ENCODE peak calls at places on chromosome 5, in six cellular contexts. V, P, N, B, D and S are unnamed samples.

GRCh38 chr5:83583859-83584258 is 112.3 kb downstream of the VCAN start:
- DNase-seq in V (no peak), D (no peak), N (no peak), P (no peak), B (no peak), S (no peak)

GRCh38 chr5:99928490-99928889 is 606.7 kb upstream of the FAM174A start:
- DNase-seq in B (no peak), D (no peak), V (no peak), P (no peak), N (no peak), S (no peak)

GRCh38 chr5:33539192-33539591 is 98.4 kb downstream of the TARS1 start:
- DNase-seq in B (no peak), D (no peak), P (no peak), N (peak; percentile 63), V (no peak), S (no peak)

GRCh38 chr5:175738126-175738525 is 80.3 kb downstream of the HRH2 start:
- DNase-seq in V (no peak), D (no peak), N (no peak), B (no peak), P (no peak), S (no peak)

GRCh38 chr5:179907570-179908324 is at the start of gene TBC1D9B:
- DNase-seq in P (no peak), V (peak; percentile 80), B (peak; percentile 27), N (peak; percentile 96), D (no peak), S (peak; percentile 79)

GRCh38 chr5:163595851-163596399 is 90.5 kb downstream of the MAT2B start:
- DNase-seq in B (no peak), D (no peak), N (no peak), V (no peak), P (no peak), S (no peak)

GRCh38 chr5:146338774-146339714 is at the start of gene POU4F3:
- DNase-seq in P (no peak), D (peak; percentile 68), V (no peak), B (no peak), N (peak; percentile 61), S (no peak)

GRCh38 chr5:169795311-169795710 is 158.2 kb downstream of the DOCK2 start:
- DNase-seq in D (no peak), N (no peak), V (peak; percentile 38), P (no peak), B (no peak), S (no peak)

GRCh38 chr5:113047234-113047633 is 70.6 kb downstream of the DCP2 start:
- DNase-seq in V (peak; percentile 73), P (peak; percentile 22), D (no peak), N (no peak), B (no peak), S (no peak)

GRCh38 chr5:78527054-78527884 is 121.3 kb downstream of the LHFPL2 start:
- DNase-seq in B (no peak), P (no peak), N (no peak), D (no peak), V (peak; percentile 82), S (no peak)

GRCh38 chr5:5575461-5575860 is 153.0 kb downstream of the ICE1 start:
- DNase-seq in P (no peak), N (no peak), D (no peak), B (no peak), V (no peak), S (no peak)

GRCh38 chr5:34490501-34491250 is 165.5 kb upstream of the RAI14 start:
- DNase-seq in D (no peak), P (no peak), N (no peak), B (peak; percentile 40), V (no peak), S (no peak)

GRCh38 chr5:3059488-3059887 is 308.0 kb upstream of the IRX2 start:
- DNase-seq in P (no peak), D (no peak), N (no peak), B (no peak), V (no peak), S (no peak)

GRCh38 chr5:79235222-79235577 is 731 bp upstream of the JMY start:
- DNase-seq in N (no peak), D (no peak), P (no peak), V (peak; percentile 26), B (peak; percentile 75), S (peak; percentile 18)

GRCh38 chr5:179307006-179307800 is 38.1 kb downstream of the ADAMTS2 start:
- DNase-seq in V (no peak), D (no peak), P (no peak), N (no peak), B (no peak), S (no peak)

GRCh38 chr5:134133213-134133994 is 18.9 kb downstream of the TCF7 start:
- DNase-seq in V (no peak), B (no peak), N (no peak), P (no peak), D (no peak), S (no peak)

GRCh38 chr5:155150012-155150411 is 136.5 kb downstream of the KIF4B start:
- DNase-seq in N (no peak), B (no peak), D (no peak), P (no peak), V (no peak), S (no peak)

GRCh38 chr5:134018154-134018985 is 13.6 kb upstream of the VDAC1 start:
- DNase-seq in N (no peak), D (no peak), B (peak; percentile 91), V (peak; percentile 38), P (no peak), S (no peak)

GRCh38 chr5:122942164-122942914 is 94.2 kb downstream of the PPIC start:
- DNase-seq in D (no peak), V (peak; percentile 81), P (no peak), N (no peak), B (no peak), S (no peak)

GRCh38 chr5:60883229-60883628 is 39.2 kb upstream of the ELOVL7 start:
- DNase-seq in D (no peak), P (peak; percentile 6), N (peak; percentile 22), V (peak; percentile 6), B (peak; percentile 29), S (peak; percentile 39)

DNA sequence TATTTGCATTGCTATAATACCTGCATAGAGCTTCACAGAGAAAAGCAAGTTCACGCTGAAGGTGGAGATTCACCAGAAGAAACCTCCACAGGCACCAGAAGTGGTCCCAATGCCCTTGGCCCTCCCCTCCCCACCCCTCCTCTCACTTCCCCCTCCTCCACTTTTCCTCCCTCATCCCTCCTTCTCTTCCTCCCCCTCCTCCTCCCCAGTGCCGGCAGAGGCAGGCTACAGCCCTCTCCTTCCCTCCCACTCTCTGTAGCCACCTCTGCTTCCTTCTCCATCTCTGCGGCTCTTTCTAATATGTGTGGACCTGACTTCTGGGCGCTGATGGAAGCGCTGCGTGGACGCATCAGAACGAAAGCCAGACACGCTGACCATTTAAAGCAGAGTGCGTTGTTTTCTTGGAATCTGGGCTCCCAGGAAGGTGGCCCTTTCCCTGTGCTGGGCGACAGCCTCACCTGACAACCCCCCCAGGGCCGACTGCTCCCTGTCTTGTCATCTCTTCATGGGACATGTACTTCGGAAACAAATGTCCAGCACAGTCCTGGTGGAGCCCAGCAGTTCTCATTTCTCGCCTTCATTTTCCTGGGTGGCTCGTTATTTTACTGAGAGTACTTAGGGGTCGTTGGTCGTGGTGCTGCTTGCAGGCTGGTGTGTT is 29.5 kb downstream of the NDUFS6 start:
- DNase-seq in N (no peak), B (no peak), V (no peak), D (no peak), P (no peak), S (no peak)
- TF ChIP-seq JUND in N (no peak), B (no peak), V (no peak), D (no peak), P (no peak), S (no peak)

DNA sequence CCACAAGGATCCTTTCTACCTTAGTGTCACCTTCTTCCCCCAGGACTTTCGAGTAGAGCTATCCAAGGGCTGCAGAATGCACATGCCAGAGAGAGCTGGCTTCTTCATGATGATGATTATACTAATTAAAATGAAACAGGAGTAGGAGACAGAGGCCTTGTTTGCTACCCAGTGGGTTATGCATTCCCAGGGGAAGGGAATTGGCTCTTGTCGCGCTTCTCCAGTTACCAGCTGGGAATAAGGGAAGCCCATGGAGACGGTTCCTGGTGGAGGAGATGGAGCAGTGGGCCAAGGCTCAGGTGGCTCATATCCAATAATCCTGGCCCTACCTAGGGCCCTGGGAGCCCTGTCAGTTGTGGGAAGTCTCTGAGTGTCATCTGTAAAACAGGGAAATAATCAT is 65.1 kb downstream of the WWC1 start:
- DNase-seq in P (no peak), N (no peak), V (no peak), B (no peak), D (no peak), S (no peak)
- TF ChIP-seq JUND in P (no peak), N (no peak), V (no peak), B (no peak), D (no peak), S (no peak)

DNA sequence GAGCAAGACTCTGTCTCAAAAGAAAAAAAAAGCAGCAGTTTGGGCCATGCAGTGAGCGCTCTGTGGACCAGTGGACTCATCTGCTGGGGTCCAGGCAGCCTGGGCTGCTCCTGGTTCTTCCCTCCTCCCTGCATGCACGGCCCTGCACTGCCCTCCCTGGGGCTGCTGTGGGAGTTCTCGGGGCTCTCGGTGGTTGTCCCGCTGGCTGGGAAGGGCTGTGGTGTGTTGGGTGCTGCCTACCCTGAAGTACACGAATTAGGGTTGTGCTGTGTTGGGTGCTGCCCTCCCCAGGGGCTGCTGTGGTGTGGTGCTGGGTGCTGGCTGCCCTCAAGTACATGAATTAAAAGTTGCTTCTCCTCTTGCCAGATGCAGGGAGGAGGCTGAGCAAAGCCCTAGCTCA is 18.3 kb upstream of the CLPTM1L start:
- DNase-seq in D (no peak), N (no peak), P (no peak), B (no peak), V (no peak), S (no peak)
- TF ChIP-seq JUND in D (no peak), N (no peak), P (no peak), B (no peak), V (no peak), S (no peak)

GRCh38 chr5:149895416-149896345 is 48.9 kb downstream of the PDE6A start:
- DNase-seq in P (no peak), D (no peak), N (no peak), B (no peak), V (no peak), S (no peak)
- TF ChIP-seq JUND in P (no peak), D (no peak), N (no peak), B (no peak), V (no peak), S (no peak)

GRCh38 chr5:151153300-151153699 is 4.3 kb downstream of the ANXA6 start:
- DNase-seq in N (no peak), D (no peak), B (no peak), V (no peak), P (no peak), S (no peak)

GRCh38 chr5:151155777-151156731 is 1.5 kb downstream of the ANXA6 start:
- DNase-seq in B (peak; percentile 42), P (no peak), D (no peak), N (peak; percentile 87), V (peak; percentile 21), S (peak; percentile 46)

GRCh38 chr5:151153766-151154272 is 3.8 kb downstream of the ANXA6 start:
- DNase-seq in B (no peak), P (no peak), V (no peak), D (no peak), N (no peak), S (no peak)

GRCh38 chr5:151156732-151157402 is 712 bp downstream of the ANXA6 start:
- DNase-seq in V (no peak), P (no peak), B (no peak), D (no peak), N (peak; percentile 62), S (no peak)

GRCh38 chr5:151155149-151155776 is 2.3 kb downstream of the ANXA6 start:
- DNase-seq in V (no peak), P (no peak), N (no peak), D (no peak), B (no peak), S (no peak)
- TF ChIP-seq JUND in V (no peak), P (no peak), N (no peak), D (no peak), B (no peak), S (no peak)